ENCODE peak calls at places on chromosomes 12 and 14, in eight cellular contexts. F is foreskin fibroblast, N is psoas muscle, L is GM20000, T is AG09309, R is IMR-90, H is endothelial cell, K is tibial nerve. A is an unnamed sample.

GRCh38 chr12:116244474-116245090 is 32.9 kb downstream of the MED13L start:
- DNase-seq in N (no peak), K (no peak), R (no peak), T (no peak), H (no peak), F (no peak), L (no peak), A (no peak)

GRCh38 chr14:74804219-74804825 is 41.2 kb downstream of the YLPM1 start:
- DNase-seq in R (peak; percentile 70), K (no peak), T (peak; percentile 20), L (peak; percentile 23), H (peak; percentile 48), N (no peak), F (peak; percentile 32), A (peak; percentile 40)

GRCh38 chr14:63045234-63045611 is at the start of gene KCNH5:
- DNase-seq in H (peak; percentile 74), K (no peak), R (peak; percentile 46), L (no peak), F (peak; percentile 12), T (no peak), N (peak; percentile 17), A (peak; percentile 51)

GRCh38 chr12:34398706-34399630 is 376.7 kb downstream of the ALG10 start:
- DNase-seq in H (peak; percentile 1), F (no peak), L (peak; percentile 0), T (no peak), K (peak; percentile 2), N (peak; percentile 4), R (no peak), A (peak; percentile 9)

GRCh38 chr12:64781374-64782029 is 22.3 kb upstream of the GNS start:
- DNase-seq in T (no peak), F (no peak), R (no peak), K (no peak), N (no peak), H (no peak), L (peak; percentile 38), A (peak; percentile 25)

GRCh38 chr14:31084385-31084784 is 58.2 kb upstream of the STRN3 start:
- DNase-seq in R (no peak), F (no peak), K (no peak), N (no peak), T (no peak), H (no peak), L (peak; percentile 49), A (peak; percentile 51)

GRCh38 chr14:94771191-94771905 is 1.4 kb upstream of the GSC start:
- DNase-seq in K (no peak), N (no peak), R (no peak), L (no peak), T (no peak), H (peak; percentile 38), F (no peak), A (no peak)

GRCh38 chr12:39235990-39236767 is 206.7 kb downstream of the KIF21A start:
- DNase-seq in F (no peak), R (no peak), N (no peak), K (no peak), T (no peak), H (no peak), L (no peak), A (no peak)

GRCh38 chr12:111792155-111792876 is 25.6 kb downstream of the ALDH2 start:
- DNase-seq in K (peak; percentile 32), H (no peak), L (no peak), R (peak; percentile 41), T (no peak), N (peak; percentile 82), F (no peak), A (no peak)

GRCh38 chr14:63853831-63854293 is 1.1 kb downstream of the SYNE2 start:
- DNase-seq in F (peak; percentile 26), H (peak; percentile 30), T (no peak), K (peak; percentile 31), R (peak; percentile 52), L (peak; percentile 73), N (peak; percentile 47), A (peak; percentile 52)

GRCh38 chr12:129296636-129297035 is 443.4 kb downstream of the GLT1D1 start:
- DNase-seq in R (no peak), F (no peak), N (no peak), K (no peak), T (no peak), L (no peak), H (no peak), A (no peak)

GRCh38 chr14:61812347-61813100 is 50.3 kb downstream of the SNAPC1 start:
- DNase-seq in F (no peak), K (no peak), L (peak; percentile 49), R (no peak), N (peak; percentile 19), H (peak; percentile 29), T (no peak), A (peak; percentile 50)

GRCh38 chr14:36161781-36162180 is 14.7 kb downstream of the PTCSC3 start:
- DNase-seq in T (no peak), L (no peak), H (no peak), N (no peak), F (no peak), R (no peak), K (no peak), A (no peak)

GRCh38 chr12:121167232-121167820 is 34.6 kb downstream of the P2RX7 start:
- DNase-seq in L (no peak), R (no peak), T (no peak), N (no peak), K (no peak), F (no peak), H (no peak), A (no peak)

GRCh38 chr14:96256420-96256819 is 410 bp downstream of the BDKRB1 start:
- DNase-seq in L (no peak), R (peak; percentile 64), K (no peak), T (peak; percentile 74), N (no peak), H (no peak), F (no peak), A (no peak)

GRCh38 chr12:57718641-57719528 is 19.7 kb downstream of the AGAP2 start:
- DNase-seq in F (no peak), L (peak; percentile 7), H (no peak), N (no peak), K (no peak), T (no peak), R (no peak), A (peak; percentile 14)

GRCh38 chr14:50762001-50762930 is 68.7 kb downstream of the NIN start:
- DNase-seq in H (no peak), K (no peak), L (peak; percentile 62), N (no peak), R (peak; percentile 94), T (no peak), F (peak; percentile 93), A (peak; percentile 73)

GRCh38 chr14:100898935-100899840 is 4.3 kb downstream of the RTL1 start:
- DNase-seq in N (no peak), H (no peak), T (no peak), R (no peak), L (no peak), F (no peak), K (no peak), A (no peak)

GRCh38 chr12:124334976-124335375 is 40.1 kb downstream of the RFLNA start:
- DNase-seq in L (no peak), N (no peak), K (no peak), T (no peak), H (no peak), F (no peak), R (no peak), A (no peak)

GRCh38 chr12:124333724-124334123 is 38.8 kb downstream of the RFLNA start:
- DNase-seq in T (no peak), F (no peak), R (no peak), K (no peak), H (no peak), L (no peak), N (no peak), A (no peak)

GRCh38 chr12:124332900-124333299 is 38.0 kb downstream of the RFLNA start:
- DNase-seq in R (no peak), T (no peak), H (no peak), K (no peak), N (no peak), F (no peak), L (no peak), A (no peak)

GRCh38 chr12:124334266-124334665 is 39.4 kb downstream of the RFLNA start:
- DNase-seq in K (no peak), H (no peak), R (no peak), F (no peak), N (no peak), L (no peak), T (no peak), A (no peak)

DNA sequence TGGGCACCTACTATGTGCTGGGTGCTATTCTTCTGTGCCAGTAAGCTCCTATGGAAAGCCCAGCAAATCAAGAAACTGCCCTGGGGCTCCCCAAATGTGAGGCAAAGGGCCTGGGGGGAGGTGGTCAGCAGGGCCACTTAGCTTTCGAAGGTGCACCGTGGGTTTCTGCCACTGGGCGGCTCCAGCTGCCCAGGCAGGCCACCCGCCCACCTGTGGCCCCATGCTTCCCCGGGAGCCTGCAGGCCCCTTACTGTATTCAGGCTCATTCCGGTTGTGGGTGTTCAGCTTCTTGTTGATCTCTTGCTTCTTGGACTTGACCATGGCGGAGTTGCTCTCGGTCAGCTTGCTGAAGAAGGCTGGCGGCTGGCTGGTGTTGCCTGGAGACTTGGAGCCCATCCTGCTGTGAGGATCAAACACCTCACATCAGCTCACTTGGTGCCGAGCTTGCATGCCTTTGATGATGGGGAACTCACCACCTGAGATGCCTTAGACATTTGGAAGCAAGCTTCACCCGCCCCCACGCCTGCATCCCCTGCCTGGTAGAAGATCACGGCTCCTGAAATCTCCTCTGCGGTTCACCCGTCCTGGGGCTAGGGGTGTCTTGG is 37.3 kb downstream of the RFLNA start:
- DNase-seq in N (no peak), R (no peak), H (peak; percentile 23), L (no peak), F (no peak), K (no peak), T (no peak), A (no peak)
- TF ChIP-seq CTCF in N (peak; percentile 12), R (peak; percentile 19), H (peak; percentile 38), L (peak; percentile 3), F (peak; percentile 10), K (no peak), T (peak; percentile 31), A (no peak)

GRCh38 chr14:68885226-68886108 is 92.6 kb upstream of the ZFP36L1 start:
- DNase-seq in N (no peak), K (no peak), F (no peak), R (no peak), T (no peak), H (no peak), L (no peak), A (no peak)
- TF ChIP-seq CTCF in N (no peak), K (no peak), F (no peak), R (no peak), T (no peak), H (no peak), L (no peak), A (no peak)

DNA sequence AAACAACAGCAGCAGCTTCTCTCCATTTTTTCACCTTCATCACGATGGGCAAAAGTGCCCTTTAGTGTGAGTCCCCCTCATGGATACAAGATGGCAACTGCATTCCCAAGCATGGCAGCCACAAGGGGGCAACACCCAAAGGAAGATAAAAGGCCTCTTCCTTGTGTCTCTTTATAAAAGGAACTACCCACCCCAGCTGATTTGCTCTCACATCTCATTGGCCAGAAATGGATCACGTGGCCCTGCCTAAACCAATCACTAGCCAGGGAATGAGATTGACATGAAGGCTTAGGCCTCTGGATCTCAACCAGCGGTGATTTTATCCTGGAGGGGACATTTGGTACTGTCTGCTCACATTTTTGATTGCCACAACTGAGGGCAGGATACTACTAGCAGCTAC is 21.9 kb upstream of the IFT81 start:
- DNase-seq in H (peak; percentile 38), N (peak; percentile 50), L (peak; percentile 25), F (peak; percentile 44), K (no peak), T (no peak), R (peak; percentile 64), A (peak; percentile 40)
- TF ChIP-seq CTCF in H (peak; percentile 14), N (peak; percentile 15), L (no peak), F (peak; percentile 27), K (no peak), T (peak; percentile 43), R (peak; percentile 49), A (no peak)

GRCh38 chr14:68297871-68298468 is 478.4 kb downstream of the RAD51B start:
- DNase-seq in R (peak; percentile 38), F (peak; percentile 24), K (no peak), L (no peak), H (no peak), N (no peak), T (no peak), A (no peak)
- TF ChIP-seq CTCF in R (peak; percentile 51), F (peak; percentile 32), K (no peak), L (no peak), H (no peak), N (no peak), T (peak; percentile 43), A (no peak)